ENCODE peak calls at places on chromosomes 13 and 19, in ten cellular contexts. O is breast epithelium, V is spleen, R is body of pancreas, L is H1, X is gastrocnemius medialis, Y is Peyer's patch, W is heart left ventricle, F is IMR-90, A is esophagus squamous epithelium. M is an unnamed sample.

GRCh38 chr13:35699805-35700204 is 223.3 kb upstream of the MAB21L1 start:
- DNase-seq in O (no peak), R (no peak), Y (no peak), F (peak), L (no peak), V (no peak), W (no peak), X (no peak), A (no peak), M (peak)

GRCh38 chr13:29359181-29359580 is 236.3 kb downstream of the SLC7A1 start:
- DNase-seq in V (no peak), W (no peak), A (no peak), X (no peak), R (no peak), O (no peak), Y (no peak), F (no peak), L (no peak), M (no peak)

GRCh38 chr13:31909889-31910551 is 121.6 kb upstream of the FRY start:
- DNase-seq in F (peak), A (no peak), R (peak), W (peak), Y (no peak), O (no peak), V (no peak), L (no peak), X (no peak), M (no peak)

GRCh38 chr19:28424041-28424440 is 788.9 kb downstream of the UQCRFS1 start:
- DNase-seq in Y (no peak), A (no peak), R (no peak), O (no peak), L (peak), F (no peak), X (no peak), V (no peak), W (no peak), M (no peak)

GRCh38 chr13:43804461-43805070 is 17.8 kb upstream of the ENOX1 start:
- DNase-seq in L (no peak), R (no peak), Y (no peak), W (no peak), F (peak), V (no peak), X (no peak), O (no peak), A (no peak), M (no peak)

GRCh38 chr19:19750842-19751790 is 18.2 kb upstream of the ZNF14 start:
- DNase-seq in X (no peak), A (no peak), V (no peak), F (no peak), O (no peak), Y (no peak), R (no peak), L (no peak), W (no peak), M (no peak)

GRCh38 chr19:36851898-36852297 is 1.2 kb downstream of the ZNF345 start:
- DNase-seq in Y (no peak), F (no peak), W (no peak), O (no peak), A (no peak), L (no peak), X (no peak), R (no peak), V (no peak), M (no peak)

GRCh38 chr13:46097015-46097414 is 7.8 kb downstream of the CPB2 start:
- DNase-seq in V (no peak), A (no peak), L (no peak), W (no peak), X (no peak), R (no peak), Y (no peak), F (no peak), O (no peak), M (no peak)

GRCh38 chr13:38670627-38671026 is 16.2 kb upstream of the FREM2 start:
- DNase-seq in F (peak), V (no peak), L (no peak), X (no peak), Y (no peak), R (no peak), W (no peak), A (no peak), O (no peak), M (no peak)

GRCh38 chr13:30388401-30389283 is 33.7 kb upstream of the UBE2L5 start:
- DNase-seq in F (peak), R (no peak), A (peak), V (no peak), L (no peak), Y (no peak), W (no peak), X (no peak), O (no peak), M (peak)

GRCh38 chr19:58000677-58001076 is 1.9 kb downstream of the ZNF606 start:
- DNase-seq in X (no peak), R (no peak), W (no peak), A (no peak), V (no peak), Y (no peak), O (no peak), L (no peak), F (no peak), M (no peak)

GRCh38 chr19:3849092-3849491 is 19.7 kb downstream of the ZFR2 start:
- DNase-seq in V (no peak), R (no peak), X (no peak), F (no peak), A (no peak), O (no peak), W (no peak), Y (no peak), L (no peak), M (no peak)

GRCh38 chr19:801030-801860 is 4.0 kb downstream of the PTBP1 start:
- DNase-seq in R (peak), V (no peak), Y (no peak), W (peak), X (no peak), O (no peak), L (no peak), A (no peak), F (no peak), M (no peak)

GRCh38 chr19:42024622-42025111 is 30.6 kb upstream of the ATP1A3 start:
- DNase-seq in X (no peak), W (peak), L (no peak), V (no peak), Y (no peak), O (no peak), R (no peak), A (no peak), F (peak), M (peak)

GRCh38 chr19:4338441-4339350 is at the start of gene STAP2:
- DNase-seq in V (no peak), O (peak), X (no peak), Y (peak), F (no peak), L (no peak), R (peak), A (no peak), W (no peak), M (peak)

GRCh38 chr19:48274173-48274572 is 4.3 kb downstream of the ZNF114 start:
- DNase-seq in X (no peak), L (no peak), A (no peak), O (no peak), W (no peak), Y (no peak), R (no peak), V (no peak), F (peak), M (no peak)

GRCh38 chr19:2819540-2820111 is at the start of gene ZNF554:
- DNase-seq in W (peak), L (peak), O (peak), Y (peak), F (peak), A (peak), V (peak), X (peak), R (peak), M (peak)
- TF ChIP-seq POLR2A in W (no peak), L (peak), O (no peak), Y (peak), F (no peak), A (no peak), V (no peak), X (no peak), R (peak), M (no peak)

GRCh38 chr13:107035778-107036177 is 467.8 kb upstream of the ARGLU1 start:
- DNase-seq in Y (no peak), O (no peak), R (no peak), V (no peak), W (no peak), L (no peak), A (no peak), F (peak), X (no peak), M (no peak)

GRCh38 chr13:107035186-107035585 is 467.2 kb upstream of the ARGLU1 start:
- DNase-seq in Y (no peak), F (peak), R (no peak), L (no peak), W (no peak), O (no peak), X (no peak), V (no peak), A (no peak), M (no peak)

GRCh38 chr13:107031691-107032090 is 463.8 kb upstream of the ARGLU1 start:
- DNase-seq in Y (no peak), X (no peak), F (no peak), R (no peak), L (no peak), V (no peak), W (no peak), O (no peak), A (no peak), M (no peak)

GRCh38 chr13:107028751-107029150 is 460.8 kb upstream of the ARGLU1 start:
- DNase-seq in X (no peak), O (no peak), V (no peak), W (no peak), L (no peak), Y (no peak), R (no peak), F (no peak), A (no peak), M (no peak)

GRCh38 chr13:107034236-107034635 is 466.3 kb upstream of the ARGLU1 start:
- DNase-seq in L (no peak), W (no peak), V (no peak), O (no peak), A (no peak), F (peak), R (no peak), Y (no peak), X (no peak), M (no peak)
- H3K4me3 ChIP-seq in L (no peak), W (no peak), V (no peak), O (no peak), A (no peak), F (no peak), R (no peak), Y (no peak), X (no peak), M (no peak)

GRCh38 chr13:96982672-96983071 is 11.6 kb downstream of the OXGR1 start:
- DNase-seq in A (no peak), W (no peak), L (no peak), V (no peak), X (no peak), Y (no peak), O (no peak), F (no peak), R (no peak), M (no peak)

GRCh38 chr13:96988441-96988840 is 5.8 kb downstream of the OXGR1 start:
- DNase-seq in V (no peak), Y (no peak), R (no peak), F (no peak), A (no peak), W (no peak), O (no peak), L (no peak), X (no peak), M (no peak)

DNA sequence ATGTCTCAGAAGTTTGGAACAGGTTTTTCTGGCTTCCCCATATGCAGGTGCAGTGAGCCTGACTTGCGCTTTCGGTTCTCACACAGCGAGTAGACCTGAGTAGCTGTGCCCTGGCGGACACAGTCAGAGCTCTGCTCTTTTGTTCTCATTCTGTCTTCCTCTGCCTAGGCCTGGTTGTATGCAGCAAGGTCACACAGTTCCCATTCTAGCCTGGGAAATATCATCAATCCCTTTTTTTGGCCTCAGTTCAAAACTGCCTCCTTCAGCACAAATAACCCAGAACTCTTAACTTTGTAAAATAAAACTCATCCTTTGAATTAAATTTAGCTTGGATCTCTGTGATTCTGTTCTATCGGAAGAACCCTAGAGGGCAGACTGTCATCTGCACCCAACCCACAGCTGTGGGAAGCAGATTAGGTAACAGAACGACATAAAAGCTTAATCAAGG is 10.2 kb downstream of the OXGR1 start:
- DNase-seq in R (peak), Y (peak), W (no peak), X (no peak), A (no peak), L (no peak), O (peak), F (no peak), V (peak), M (peak)
- TF ChIP-seq CTCF in R (peak), Y (no peak), W (peak), X (no peak), A (peak), L (peak), O (peak), F (no peak), V (peak), M (no peak)

GRCh38 chr19:30428281-30428680 is 56.1 kb downstream of the ZNF536 start:
- DNase-seq in O (no peak), Y (no peak), A (no peak), V (peak), L (no peak), R (no peak), X (no peak), F (no peak), W (no peak), M (no peak)
- TF ChIP-seq POLR2A in O (no peak), Y (no peak), A (no peak), V (no peak), L (no peak), R (no peak), X (no peak), F (no peak), W (no peak), M (no peak)

DNA sequence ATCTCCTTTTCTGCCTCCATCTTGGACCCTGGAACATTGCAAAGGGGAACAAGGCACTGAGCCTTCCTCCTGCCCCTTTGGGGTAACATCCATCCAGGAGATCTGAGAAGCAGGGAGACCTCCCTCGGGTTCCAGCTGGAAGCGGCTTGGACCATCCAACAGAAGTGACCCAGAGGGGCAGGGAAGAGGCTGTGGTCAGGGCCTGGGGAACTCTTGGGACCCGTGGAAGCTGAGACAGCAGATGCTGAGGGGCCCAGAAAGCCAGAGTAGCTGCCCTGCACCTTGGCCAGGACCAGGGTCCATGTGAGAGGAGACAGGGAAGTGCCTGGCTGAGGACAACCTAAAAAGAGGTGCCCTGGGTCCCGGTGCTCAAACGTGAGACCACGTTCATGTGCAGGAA is 21.9 kb upstream of the KCTD15 start:
- DNase-seq in X (no peak), O (no peak), R (no peak), L (no peak), W (no peak), Y (no peak), A (no peak), V (no peak), F (no peak), M (no peak)
- H3K4me3 ChIP-seq in X (no peak), O (no peak), R (no peak), L (no peak), W (no peak), Y (no peak), A (no peak), V (no peak), F (no peak), M (no peak)

GRCh38 chr19:2201473-2202148 is 34.5 kb downstream of the PLEKHJ1 start:
- DNase-seq in R (no peak), X (no peak), O (no peak), W (no peak), F (no peak), L (no peak), Y (no peak), V (no peak), A (no peak), M (no peak)

GRCh38 chr19:2198317-2198716 is 34.6 kb downstream of the DOT1L start:
- DNase-seq in W (no peak), O (no peak), X (no peak), F (no peak), R (no peak), L (no peak), V (no peak), A (no peak), Y (no peak), M (no peak)

GRCh38 chr19:2197270-2197669 is 33.5 kb downstream of the DOT1L start:
- DNase-seq in A (no peak), Y (no peak), X (no peak), O (no peak), W (no peak), V (no peak), R (no peak), F (no peak), L (no peak), M (no peak)

GRCh38 chr19:2199861-2200623 is 36.1 kb downstream of the PLEKHJ1 start:
- DNase-seq in L (no peak), V (no peak), O (no peak), Y (no peak), R (no peak), X (no peak), A (no peak), F (no peak), W (no peak), M (no peak)

DNA sequence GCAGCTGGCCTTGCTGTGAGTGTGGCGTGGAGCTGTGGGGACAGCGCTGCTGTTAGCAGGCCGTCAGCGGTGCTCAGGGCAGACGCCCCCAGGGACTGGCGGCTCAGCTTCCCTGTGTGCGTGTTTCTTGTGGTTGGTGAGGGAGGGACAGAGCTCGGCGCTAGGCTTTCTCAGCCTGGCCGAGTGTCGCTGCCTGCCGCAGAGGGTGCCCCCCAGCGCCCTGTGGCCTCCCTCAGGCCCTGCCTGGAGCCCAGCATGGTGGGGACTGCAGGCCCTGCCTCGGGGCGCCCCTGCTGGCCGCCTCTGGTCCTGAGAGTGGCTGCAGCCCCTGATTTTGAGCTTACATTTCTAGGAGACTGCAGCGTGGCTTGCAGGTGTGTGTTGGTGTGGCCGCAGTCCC is 35.5 kb downstream of the DOT1L start:
- DNase-seq in O (no peak), R (no peak), L (no peak), F (no peak), X (no peak), A (no peak), V (no peak), Y (no peak), W (no peak), M (no peak)
- TF ChIP-seq CTCF in O (no peak), R (no peak), L (peak), F (peak), X (no peak), A (no peak), V (no peak), Y (no peak), W (no peak), M (no peak)

DNA sequence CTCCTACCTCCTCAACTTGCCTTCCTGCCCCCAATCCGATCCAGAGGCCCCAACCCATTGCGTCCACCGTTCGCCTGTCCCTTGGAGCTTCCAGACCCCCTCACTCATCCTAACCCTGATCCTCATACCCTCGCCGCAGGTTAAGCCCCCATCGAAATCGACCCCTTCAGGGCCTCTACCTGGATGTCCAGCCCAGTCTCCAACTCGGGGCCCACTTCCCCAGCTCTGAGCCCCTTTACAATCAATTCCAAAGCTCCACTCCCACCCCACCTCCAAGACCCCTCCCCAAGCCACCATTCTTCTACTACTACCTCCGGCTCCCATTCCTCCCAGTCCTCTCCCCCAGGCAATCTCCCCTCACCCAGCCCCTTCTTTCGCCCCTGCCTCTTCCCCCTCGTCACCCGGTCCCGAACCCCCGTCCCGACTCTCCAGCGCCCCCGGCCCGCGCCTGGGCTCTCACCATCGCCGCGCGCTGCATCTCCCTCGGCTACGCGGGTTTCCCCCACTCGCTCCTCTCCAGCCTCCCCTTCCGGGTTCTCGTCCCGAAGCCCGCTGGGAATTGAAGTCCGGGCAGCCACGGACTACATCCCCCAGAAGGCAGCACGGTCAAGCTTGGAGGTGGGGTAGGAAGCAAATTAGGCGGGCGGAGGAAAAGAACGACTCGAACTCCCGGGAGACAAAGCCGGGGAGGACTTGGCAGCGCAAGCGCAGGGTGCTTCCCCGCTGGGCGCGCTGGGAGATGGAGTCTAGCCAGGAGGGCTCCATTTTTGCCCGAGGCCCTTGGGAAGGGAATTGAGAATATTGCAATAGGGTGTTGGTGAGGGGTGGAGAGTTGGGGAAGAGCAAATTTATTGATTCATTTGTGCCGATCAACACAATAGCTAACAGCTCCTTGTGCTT is at the start of gene FBXO46:
- DNase-seq in V (peak), Y (peak), F (peak), X (peak), R (peak), W (peak), O (peak), L (peak), A (peak), M (peak)
- TF ChIP-seq POLR2A in V (no peak), Y (peak), F (peak), X (peak), R (peak), W (no peak), O (peak), L (peak), A (peak), M (no peak)

GRCh38 chr13:50435011-50435410 is 408.5 kb downstream of the DLEU7 start:
- DNase-seq in V (no peak), F (no peak), O (no peak), L (no peak), R (no peak), Y (no peak), X (no peak), A (no peak), W (no peak), M (no peak)
- H3K4me3 ChIP-seq in V (no peak), F (no peak), O (no peak), L (no peak), R (no peak), Y (no peak), X (no peak), A (no peak), W (no peak), M (no peak)

DNA sequence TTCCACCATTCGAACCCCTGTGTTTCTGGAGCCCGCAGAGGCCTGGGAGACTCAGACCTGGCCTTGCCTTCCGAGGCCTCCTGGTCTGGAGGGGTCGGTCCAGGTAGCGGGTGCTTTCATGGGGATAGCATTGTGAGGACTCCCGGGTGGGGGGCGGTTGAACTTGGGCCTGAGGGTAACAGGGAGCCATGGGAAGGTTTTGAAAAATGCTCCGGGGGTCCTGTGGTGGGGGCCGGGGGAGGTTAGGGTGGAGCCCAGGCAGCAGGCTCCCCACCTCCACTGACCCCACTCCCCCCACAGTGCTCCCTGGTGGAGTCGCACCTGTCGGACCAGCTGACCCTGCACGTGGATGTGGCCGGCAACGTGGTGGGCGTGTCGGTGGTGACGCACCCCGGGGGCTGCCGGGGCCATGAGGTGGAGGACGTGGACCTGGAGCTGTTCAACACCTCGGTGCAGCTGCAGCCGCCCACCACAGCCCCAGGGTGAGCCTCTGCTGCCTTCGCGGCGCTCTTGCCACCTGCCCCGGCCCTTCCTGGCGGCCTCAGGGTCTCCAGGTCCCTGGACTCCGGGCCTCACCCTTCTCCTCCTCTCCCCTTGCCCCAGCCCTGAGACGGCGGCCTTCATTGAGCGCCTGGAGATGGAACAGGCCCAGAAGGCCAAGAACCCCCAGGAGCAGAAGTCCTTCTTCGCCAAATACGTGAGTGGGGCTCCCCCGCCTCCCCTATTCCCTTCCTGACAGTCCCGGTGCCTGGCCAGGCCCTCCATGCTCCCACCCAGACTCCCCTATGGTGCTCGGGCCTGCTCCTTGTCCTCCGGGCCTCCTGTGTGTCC is 3.8 kb upstream of the GARIN5A start:
- DNase-seq in Y (peak), R (no peak), A (no peak), V (peak), W (no peak), L (no peak), F (no peak), O (no peak), X (no peak), M (no peak)
- TF ChIP-seq CTCF in Y (no peak), R (no peak), A (no peak), V (no peak), W (no peak), L (no peak), F (no peak), O (no peak), X (no peak), M (no peak)

M was measured in lower leg skin.